ENCODE peak calls at places on chromosomes 7 and 10, in five cellular contexts. L is stromal cell of bone marrow, K is GM20000, E is upper lobe of right lung, M is GM23248. V is an unnamed sample.

GRCh38 chr10:92880233-92880861 is 32.0 kb downstream of the EXOC6 start:
- DNase-seq in L (peak), K (peak), E (no peak), M (peak), V (no peak)

GRCh38 chr10:60828489-60828852 is 50.2 kb downstream of the CDK1 start:
- DNase-seq in L (no peak), K (no peak), E (no peak), M (peak), V (no peak)

GRCh38 chr7:112202819-112203218 is 3.4 kb downstream of the DOCK4 start:
- DNase-seq in L (no peak), K (no peak), E (no peak), M (no peak), V (peak)

GRCh38 chr7:130960208-130960988 is 226.4 kb upstream of the KLF14 start:
- DNase-seq in L (peak), K (peak), E (no peak), M (peak), V (no peak)

GRCh38 chr10:96038476-96039387 is 4.7 kb upstream of the CCNJ start:
- DNase-seq in L (no peak), K (no peak), E (no peak), M (no peak), V (no peak)

GRCh38 chr10:90967865-90968264 is 47.0 kb upstream of the ANKRD1 start:
- DNase-seq in L (no peak), K (no peak), E (no peak), M (no peak), V (no peak)

GRCh38 chr7:70630647-70631457 is 501.1 kb upstream of the GALNT17 start:
- DNase-seq in L (peak), K (no peak), E (no peak), M (peak), V (no peak)

GRCh38 chr7:150801946-150802771 is 1.6 kb downstream of the TMEM176A start:
- DNase-seq in L (no peak), K (no peak), E (no peak), M (no peak), V (no peak)

GRCh38 chr7:65307651-65308299 is 65.9 kb upstream of the ZNF92 start:
- DNase-seq in L (no peak), K (peak), E (no peak), M (peak), V (no peak)

GRCh38 chr10:108582387-108582786 is 1340.9 kb downstream of the XPNPEP1 start:
- DNase-seq in L (no peak), K (no peak), E (no peak), M (peak), V (no peak)

GRCh38 chr7:105141068-105141467 is 127.1 kb downstream of the KMT2E start:
- DNase-seq in L (no peak), K (peak), E (no peak), M (peak), V (no peak)

GRCh38 chr10:48523212-48523819 is 81.6 kb downstream of the ARHGAP22 start:
- DNase-seq in L (peak), K (no peak), E (no peak), M (peak), V (peak)

GRCh38 chr7:36224916-36225858 is 72.1 kb downstream of the EEPD1 start:
- DNase-seq in L (no peak), K (no peak), E (no peak), M (no peak), V (no peak)

GRCh38 chr7:42096681-42097637 is 140.1 kb downstream of the GLI3 start:
- DNase-seq in L (peak), K (no peak), E (no peak), M (peak), V (peak)

GRCh38 chr7:47403341-47403866 is 178.5 kb downstream of the TNS3 start:
- DNase-seq in L (no peak), K (no peak), E (no peak), M (no peak), V (peak)

GRCh38 chr10:28530751-28531150 is 2.2 kb upstream of the WAC start:
- DNase-seq in L (no peak), K (no peak), E (no peak), M (peak), V (no peak)

GRCh38 chr10:75770634-75771081 is 339.2 kb downstream of the LRMDA start:
- DNase-seq in L (peak), K (no peak), E (no peak), M (peak), V (peak)